ENCODE peak calls at places on chromosomes 7 and 10, in eight cellular contexts. C is MM.1S; J is H9; X is GM23248; N is PC-9; F is transverse colon; Z is hepatocyte; H is naive thymus-derived CD4-positive, alpha-beta T cell. V is an unnamed sample. For H3K4me1, the result is how much of the 10 kb centered on the place peaks cover.

GRCh38 chr10:101658910-101659309 is 36.1 kb downstream of the FBXW4 start:
- DNase-seq in C (no peak), J (no peak), X (no peak), N (no peak), F (no peak), Z (no peak), H (no peak), V (no peak)

GRCh38 chr7:4849390-4849789 is 12.4 kb downstream of the PAPOLB start:
- DNase-seq in C (peak), J (no peak), X (peak), N (no peak), F (no peak), Z (peak), H (no peak), V (no peak)

GRCh38 chr7:15751191-15751701 is 64.8 kb upstream of the MEOX2 start:
- DNase-seq in C (no peak), J (no peak), X (peak), N (no peak), F (no peak), Z (no peak), H (no peak), V (no peak)

GRCh38 chr7:101882595-101883564 is 65.5 kb downstream of the CUX1 start:
- DNase-seq in C (no peak), J (no peak), X (peak), N (peak), F (peak), Z (peak), H (no peak), V (no peak)

GRCh38 chr7:69603351-69603750 is 5.1 kb downstream of the AUTS2 start:
- DNase-seq in C (no peak), J (no peak), X (no peak), N (no peak), F (no peak), Z (no peak), H (no peak), V (no peak)

GRCh38 chr7:85054306-85054705 is 132.6 kb downstream of the SEMA3D start:
- DNase-seq in C (no peak), J (no peak), X (no peak), N (no peak), F (no peak), Z (no peak), H (no peak), V (no peak)

GRCh38 chr10:27258492-27258837 is 17.9 kb upstream of the ACBD5 start:
- DNase-seq in C (no peak), J (no peak), X (no peak), N (no peak), F (no peak), Z (no peak), H (no peak), V (no peak)

GRCh38 chr10:34758447-34758996 is 56.6 kb downstream of the PARD3 start:
- DNase-seq in C (no peak), J (no peak), X (peak), N (peak), F (no peak), Z (peak), H (no peak), V (no peak)

GRCh38 chr7:149783386-149784250 is 10.2 kb upstream of the ZNF467 start:
- DNase-seq in C (no peak), J (no peak), X (no peak), N (no peak), F (no peak), Z (no peak), H (no peak), V (peak)

GRCh38 chr10:131655101-131655849 is 245.5 kb upstream of the PPP2R2D start:
- DNase-seq in C (no peak), J (peak), X (no peak), N (no peak), F (no peak), Z (peak), H (no peak), V (no peak)

GRCh38 chr7:114791771-114792170 is 130.1 kb upstream of the MDFIC start:
- DNase-seq in C (no peak), J (no peak), X (no peak), N (no peak), F (no peak), Z (no peak), H (no peak), V (no peak)

GRCh38 chr7:22858640-22859561 is 36.3 kb upstream of the TOMM7 start:
- DNase-seq in C (no peak), J (no peak), X (peak), N (peak), F (no peak), Z (no peak), H (no peak), V (no peak)

GRCh38 chr7:106110885-106111670 is 1.0 kb downstream of the SYPL1 start:
- DNase-seq in C (peak), J (no peak), X (peak), N (no peak), F (no peak), Z (no peak), H (no peak), V (no peak)

GRCh38 chr10:126525326-126525725 is 137.0 kb upstream of the ADAM12 start:
- DNase-seq in C (no peak), J (no peak), X (no peak), N (no peak), F (no peak), Z (no peak), H (no peak), V (no peak)

GRCh38 chr10:48600645-48601505 is 4.0 kb downstream of the ARHGAP22 start:
- DNase-seq in C (no peak), J (no peak), X (no peak), N (no peak), F (no peak), Z (no peak), H (no peak), V (no peak)

GRCh38 chr7:38195804-38196595 is 18.0 kb downstream of the STARD3NL start:
- DNase-seq in C (no peak), J (no peak), X (peak), N (no peak), F (no peak), Z (no peak), H (no peak), V (no peak)

GRCh38 chr10:100934084-100934659 is 21.4 kb downstream of the SLF2 start:
- DNase-seq in C (no peak), J (no peak), X (peak), N (no peak), F (no peak), Z (peak), H (no peak), V (no peak)

GRCh38 chr10:124728071-124728829 is 15.9 kb downstream of the FAM53B start:
- DNase-seq in C (peak), J (no peak), X (peak), N (no peak), F (peak), Z (no peak), H (no peak), V (no peak)

GRCh38 chr7:155652156-155653124 is 8.0 kb downstream of the RBM33 start:
- DNase-seq in C (no peak), J (no peak), X (peak), N (no peak), F (no peak), Z (no peak), H (no peak), V (no peak)

GRCh38 chr7:95389516-95389915 is 6.7 kb downstream of the PON3 start:
- DNase-seq in C (no peak), J (no peak), X (no peak), N (no peak), F (no peak), Z (no peak), H (no peak), V (no peak)

DNA sequence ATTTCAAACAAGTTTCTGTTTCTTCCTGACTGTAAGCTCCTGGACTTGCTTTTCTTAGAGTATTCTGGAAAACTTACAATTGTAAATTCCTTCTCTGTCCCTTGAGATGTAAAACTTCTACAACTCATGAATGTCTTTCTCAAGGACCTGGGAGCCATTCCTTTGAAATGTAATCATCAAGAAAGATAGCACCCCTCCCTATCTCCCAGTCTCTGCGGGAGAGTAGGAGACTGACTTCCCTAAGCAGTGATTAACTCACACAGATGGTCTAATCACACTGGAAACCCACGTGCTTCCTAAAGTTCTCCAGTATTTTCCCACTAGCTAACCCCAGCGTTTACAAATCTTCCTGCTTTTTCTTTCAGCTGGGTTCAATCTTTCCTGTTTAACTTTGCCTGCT is 549.4 kb downstream of the SORCS1 start:
- DNase-seq in C (no peak), J (no peak), X (peak), N (no peak), F (no peak), Z (peak), H (no peak), V (no peak)
- H3K4me1 ChIP-seq in C (under half), J (under half), X (under half), N (under half), F (under half), Z (under half), H (under half), V (under half)

DNA sequence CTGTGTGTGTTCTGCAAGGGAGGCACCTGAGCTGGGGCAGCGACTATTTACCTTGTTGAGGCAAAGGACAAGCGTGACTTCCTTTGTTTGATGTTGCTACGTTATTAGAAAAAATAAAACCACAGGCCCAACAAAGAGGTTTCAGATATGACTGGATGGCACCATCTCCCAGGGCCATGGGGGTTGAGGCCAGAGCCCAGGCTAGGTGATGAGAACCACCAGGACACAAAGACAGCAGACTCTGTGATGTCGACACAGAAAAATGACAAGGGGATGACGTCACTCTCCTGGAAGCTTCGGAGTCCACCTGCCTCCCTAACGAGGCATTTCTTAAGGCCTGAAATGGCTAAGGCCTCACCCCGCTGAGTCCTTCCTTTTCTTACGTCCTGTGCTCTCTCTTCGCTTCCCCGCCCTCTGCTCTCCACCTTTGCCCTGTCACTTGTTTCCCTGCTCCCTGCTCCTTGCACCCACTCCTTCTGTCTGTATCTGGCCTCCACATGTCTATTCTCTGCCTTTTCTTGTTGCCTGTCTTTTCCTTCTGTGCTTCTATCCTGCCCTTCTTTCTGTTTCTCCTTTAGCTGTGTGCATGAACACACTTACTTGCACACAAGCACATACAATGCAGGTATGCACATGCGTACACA is 82.9 kb upstream of the ADRB1 start:
- DNase-seq in C (peak), J (no peak), X (peak), N (peak), F (peak), Z (peak), H (no peak), V (no peak)
- H3K4me1 ChIP-seq in C (under half), J (under half), X (under half), N (under half), F (half or more), Z (under half), H (under half), V (under half)

DNA sequence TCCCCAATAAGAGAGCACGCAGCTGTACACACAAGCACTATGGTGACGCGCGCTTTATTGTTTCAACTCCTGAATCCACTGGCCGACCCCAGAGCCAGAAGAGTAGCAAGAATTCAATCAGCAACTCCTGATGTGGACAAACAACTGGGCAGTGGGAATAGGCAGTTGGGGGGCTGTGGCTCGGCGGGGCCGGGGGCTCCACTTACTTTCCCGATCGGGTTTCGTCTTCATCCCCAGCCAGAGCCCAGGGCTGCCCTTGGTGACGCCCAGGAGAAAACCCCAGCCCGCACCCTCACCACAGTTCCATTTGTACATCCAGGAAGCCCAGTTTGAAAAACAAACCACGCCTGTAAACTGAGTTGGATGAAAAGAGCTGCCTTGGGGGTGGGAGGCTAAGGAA is 38.7 kb downstream of the DAGLB start:
- DNase-seq in C (no peak), J (no peak), X (no peak), N (no peak), F (no peak), Z (no peak), H (no peak), V (no peak)
- H3K4me1 ChIP-seq in C (under half), J (under half), X (under half), N (under half), F (under half), Z (under half), H (under half), V (under half)

GRCh38 chr10:123553810-123554430 is 112.2 kb upstream of the GPR26 start:
- DNase-seq in C (no peak), J (peak), X (no peak), N (no peak), F (no peak), Z (no peak), H (no peak), V (no peak)
- H3K4me1 ChIP-seq in C (under half), J (under half), X (under half), N (under half), F (under half), Z (under half), H (under half), V (under half)

GRCh38 chr10:97019213-97019844 is 166.4 kb downstream of the SLIT1 start:
- DNase-seq in C (no peak), J (no peak), X (no peak), N (no peak), F (no peak), Z (no peak), H (no peak), V (no peak)
- H3K4me1 ChIP-seq in C (under half), J (under half), X (under half), N (under half), F (under half), Z (under half), H (under half), V (under half)

GRCh38 chr10:31000867-31001266 is 30.8 kb downstream of the ZNF438 start:
- DNase-seq in C (no peak), J (no peak), X (peak), N (no peak), F (no peak), Z (no peak), H (no peak), V (no peak)

GRCh38 chr10:30997536-30998252 is 34.0 kb downstream of the ZNF438 start:
- DNase-seq in C (peak), J (no peak), X (no peak), N (no peak), F (no peak), Z (no peak), H (no peak), V (no peak)

GRCh38 chr10:31000071-31000787 is 31.4 kb downstream of the ZNF438 start:
- DNase-seq in C (no peak), J (no peak), X (peak), N (no peak), F (no peak), Z (peak), H (no peak), V (no peak)

GRCh38 chr10:31001740-31002139 is 29.9 kb downstream of the ZNF438 start:
- DNase-seq in C (no peak), J (no peak), X (peak), N (no peak), F (no peak), Z (no peak), H (no peak), V (no peak)

DNA sequence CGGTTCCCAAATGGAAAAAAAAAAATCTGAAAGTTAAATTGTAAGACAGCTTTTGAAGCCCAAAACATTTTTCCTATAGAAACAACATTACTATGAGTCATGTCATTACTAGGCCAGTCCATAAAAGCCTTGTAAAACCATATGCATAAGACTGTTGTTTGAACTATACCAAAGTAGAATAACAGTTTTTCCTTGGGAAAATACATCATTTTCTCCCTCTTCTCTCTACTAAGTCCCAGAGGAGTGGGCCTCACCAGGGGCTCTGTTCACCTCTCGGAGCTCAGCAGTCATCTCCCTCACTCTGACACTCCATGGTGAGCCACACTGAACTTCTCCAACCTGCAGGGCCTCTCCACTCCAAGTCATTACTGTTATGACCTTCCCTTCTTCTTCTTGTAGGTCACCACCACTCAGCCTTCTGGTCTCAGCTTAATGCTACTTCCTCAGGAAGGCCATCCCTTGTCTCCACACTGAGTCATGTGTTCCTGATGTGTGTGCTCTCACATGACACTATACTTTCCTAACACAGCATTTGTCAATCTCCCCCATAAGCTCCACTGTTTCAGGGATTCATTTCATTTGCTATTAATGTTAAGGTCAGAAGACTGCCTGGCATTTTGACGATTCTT is 32.5 kb downstream of the ZNF438 start:
- DNase-seq in C (no peak), J (no peak), X (peak), N (no peak), F (no peak), Z (peak), H (no peak), V (no peak)
- H3K4me1 ChIP-seq in C (under half), J (under half), X (under half), N (under half), F (under half), Z (under half), H (under half), V (under half)

DNA sequence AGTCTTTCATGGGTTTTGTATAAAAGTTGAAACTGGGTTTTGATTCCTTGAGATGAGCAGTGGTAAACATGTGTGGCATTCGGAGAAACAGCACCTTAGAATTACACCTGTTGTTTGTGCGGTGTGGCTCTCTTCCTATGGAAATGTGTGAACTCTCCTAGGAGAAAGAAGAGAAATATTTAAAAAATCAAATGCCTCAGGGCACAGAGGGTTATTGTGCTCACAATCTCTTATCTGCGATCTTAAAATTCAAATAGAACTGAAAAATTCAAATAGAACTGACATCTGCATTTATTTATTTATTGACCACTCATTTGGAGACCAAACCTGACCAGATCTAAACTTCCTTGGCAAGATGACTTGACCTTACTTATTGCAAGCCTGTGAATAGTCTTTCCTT is 18.2 kb upstream of the NRP1 start:
- DNase-seq in C (no peak), J (no peak), X (no peak), N (no peak), F (no peak), Z (no peak), H (no peak), V (no peak)
- H3K4me1 ChIP-seq in C (under half), J (under half), X (under half), N (under half), F (under half), Z (under half), H (under half), V (under half)

V was measured in CD8-positive, alpha-beta T cell.